ENCODE peak calls at places on chromosomes 2 and 18, in four cellular contexts. One of them, this sample, is unnamed.

GRCh38 chr2:106885326-106885725 is 641 bp downstream of the ST6GAL2 start:
- DNase-seq in substantia nigra: no peak
- DNase-seq in NCI-H510A: no peak
- DNase-seq in GM19239: no peak
- DNase-seq in this sample: no peak

GRCh38 chr2:174952607-174953006 is 52.6 kb downstream of the CHN1 start:
- DNase-seq in GM19239: no peak
- DNase-seq in NCI-H510A: peak
- DNase-seq in substantia nigra: no peak
- DNase-seq in this sample: no peak

GRCh38 chr2:170377469-170378207 is 199.7 kb downstream of the MYO3B start:
- DNase-seq in substantia nigra: no peak
- DNase-seq in NCI-H510A: no peak
- DNase-seq in GM19239: no peak
- DNase-seq in this sample: no peak

GRCh38 chr2:241540391-241540765 is 18.2 kb upstream of the BOK start:
- DNase-seq in GM19239: no peak
- DNase-seq in substantia nigra: no peak
- DNase-seq in NCI-H510A: no peak
- DNase-seq in this sample: no peak

GRCh38 chr2:45178359-45178758 is 169.1 kb upstream of the SIX2 start:
- DNase-seq in NCI-H510A: no peak
- DNase-seq in substantia nigra: no peak
- DNase-seq in GM19239: no peak
- DNase-seq in this sample: no peak

GRCh38 chr2:74576830-74577229 is 22.3 kb downstream of the DOK1 start:
- DNase-seq in substantia nigra: no peak
- DNase-seq in NCI-H510A: no peak
- DNase-seq in GM19239: no peak
- DNase-seq in this sample: no peak

GRCh38 chr2:207749873-207750272 is 19.8 kb downstream of the FZD5 start:
- DNase-seq in NCI-H510A: no peak
- DNase-seq in GM19239: no peak
- DNase-seq in substantia nigra: no peak
- DNase-seq in this sample: no peak

GRCh38 chr2:28342081-28342967 is 50.3 kb upstream of the FOSL2 start:
- DNase-seq in NCI-H510A: no peak
- DNase-seq in substantia nigra: no peak
- DNase-seq in GM19239: no peak
- DNase-seq in this sample: no peak

GRCh38 chr2:17646838-17647701 is 106.5 kb downstream of the SMC6 start:
- DNase-seq in GM19239: no peak
- DNase-seq in NCI-H510A: no peak
- DNase-seq in substantia nigra: no peak
- DNase-seq in this sample: no peak

GRCh38 chr2:225270861-225271260 is 128.6 kb upstream of the NYAP2 start:
- DNase-seq in substantia nigra: no peak
- DNase-seq in GM19239: peak
- DNase-seq in NCI-H510A: no peak
- DNase-seq in this sample: no peak

GRCh38 chr2:48545244-48545643 is 15.3 kb downstream of the STON1 start:
- DNase-seq in GM19239: no peak
- DNase-seq in NCI-H510A: no peak
- DNase-seq in substantia nigra: no peak
- DNase-seq in this sample: no peak

GRCh38 chr2:215882689-215883088 is 130.7 kb downstream of the MREG start:
- DNase-seq in GM19239: no peak
- DNase-seq in NCI-H510A: no peak
- DNase-seq in substantia nigra: no peak
- DNase-seq in this sample: no peak

GRCh38 chr2:167140767-167141166 is 252.5 kb downstream of the XIRP2 start:
- DNase-seq in GM19239: no peak
- DNase-seq in substantia nigra: no peak
- DNase-seq in NCI-H510A: no peak
- DNase-seq in this sample: no peak

GRCh38 chr18:63255435-63255834 is 64.1 kb downstream of the BCL2 start:
- DNase-seq in GM19239: peak
- DNase-seq in NCI-H510A: no peak
- DNase-seq in substantia nigra: no peak
- DNase-seq in this sample: no peak

GRCh38 chr2:79994161-79994560 is 310.4 kb downstream of the LRRTM1 start:
- DNase-seq in GM19239: no peak
- DNase-seq in NCI-H510A: no peak
- DNase-seq in substantia nigra: no peak
- DNase-seq in this sample: no peak